ENCODE peak calls at places on chromosomes 13 and 19, in ten cellular contexts. One of them, this sample, is unnamed.

GRCh38 chr13:74217816-74218215 is 83.6 kb upstream of the KLF12 start:
- DNase-seq in fibroblast of pulmonary artery: peak; percentile 25
- DNase-seq in dorsolateral prefrontal cortex: no peak
- DNase-seq in AG10803: peak; percentile 84
- DNase-seq in GM10248: no peak
- DNase-seq in cardiac muscle cell: no peak
- DNase-seq in lower leg skin: no peak
- DNase-seq in tibial nerve: no peak
- DNase-seq in GM12878: no peak
- DNase-seq in A549: no peak
- DNase-seq in this sample: no peak

GRCh38 chr19:44141191-44142013 is at the start of gene ZNF234:
- DNase-seq in fibroblast of pulmonary artery: peak; percentile 82
- DNase-seq in dorsolateral prefrontal cortex: peak; percentile 93
- DNase-seq in AG10803: peak; percentile 81
- DNase-seq in GM10248: peak; percentile 88
- DNase-seq in cardiac muscle cell: peak; percentile 91
- DNase-seq in lower leg skin: peak; percentile 82
- DNase-seq in tibial nerve: peak; percentile 40
- DNase-seq in GM12878: peak; percentile 40
- DNase-seq in A549: peak; percentile 97
- DNase-seq in this sample: peak; percentile 81

GRCh38 chr19:11175920-11176319 is 20.3 kb upstream of the SPC24 start:
- DNase-seq in fibroblast of pulmonary artery: no peak
- DNase-seq in dorsolateral prefrontal cortex: no peak
- DNase-seq in AG10803: no peak
- DNase-seq in GM10248: no peak
- DNase-seq in cardiac muscle cell: no peak
- DNase-seq in lower leg skin: no peak
- DNase-seq in tibial nerve: no peak
- DNase-seq in GM12878: no peak
- DNase-seq in A549: no peak
- DNase-seq in this sample: no peak

GRCh38 chr19:34317311-34317927 is 47.6 kb upstream of the GPI start:
- DNase-seq in fibroblast of pulmonary artery: peak; percentile 41
- DNase-seq in dorsolateral prefrontal cortex: no peak
- DNase-seq in AG10803: no peak
- DNase-seq in GM10248: no peak
- DNase-seq in cardiac muscle cell: no peak
- DNase-seq in lower leg skin: no peak
- DNase-seq in tibial nerve: no peak
- DNase-seq in GM12878: no peak
- DNase-seq in A549: no peak
- DNase-seq in this sample: no peak

GRCh38 chr13:51821666-51822065 is 17.7 kb upstream of the DHRS12 start:
- DNase-seq in fibroblast of pulmonary artery: no peak
- DNase-seq in dorsolateral prefrontal cortex: no peak
- DNase-seq in AG10803: no peak
- DNase-seq in GM10248: no peak
- DNase-seq in cardiac muscle cell: no peak
- DNase-seq in lower leg skin: no peak
- DNase-seq in tibial nerve: no peak
- DNase-seq in GM12878: no peak
- DNase-seq in A549: no peak
- DNase-seq in this sample: no peak

GRCh38 chr13:45928843-45929242 is 77.3 kb upstream of the SIAH3 start:
- DNase-seq in fibroblast of pulmonary artery: peak; percentile 14
- DNase-seq in dorsolateral prefrontal cortex: no peak
- DNase-seq in AG10803: no peak
- DNase-seq in GM10248: no peak
- DNase-seq in cardiac muscle cell: peak; percentile 63
- DNase-seq in lower leg skin: no peak
- DNase-seq in tibial nerve: no peak
- DNase-seq in GM12878: no peak
- DNase-seq in A549: no peak
- DNase-seq in this sample: no peak

GRCh38 chr13:95643814-95644598 is 500 bp downstream of the DZIP1 start:
- DNase-seq in fibroblast of pulmonary artery: peak; percentile 42
- DNase-seq in dorsolateral prefrontal cortex: peak; percentile 17
- DNase-seq in AG10803: peak; percentile 36
- DNase-seq in GM10248: peak; percentile 23
- DNase-seq in cardiac muscle cell: peak; percentile 43
- DNase-seq in lower leg skin: no peak
- DNase-seq in tibial nerve: no peak
- DNase-seq in GM12878: no peak
- DNase-seq in A549: peak; percentile 10
- DNase-seq in this sample: no peak

GRCh38 chr19:6822311-6822670 is 49.8 kb downstream of the VAV1 start:
- DNase-seq in fibroblast of pulmonary artery: no peak
- DNase-seq in dorsolateral prefrontal cortex: no peak
- DNase-seq in AG10803: no peak
- DNase-seq in GM10248: no peak
- DNase-seq in cardiac muscle cell: no peak
- DNase-seq in lower leg skin: no peak
- DNase-seq in tibial nerve: no peak
- DNase-seq in GM12878: no peak
- DNase-seq in A549: no peak
- DNase-seq in this sample: no peak

GRCh38 chr13:95133498-95133897 is 167.8 kb downstream of the ABCC4 start:
- DNase-seq in fibroblast of pulmonary artery: no peak
- DNase-seq in dorsolateral prefrontal cortex: no peak
- DNase-seq in AG10803: no peak
- DNase-seq in GM10248: no peak
- DNase-seq in cardiac muscle cell: no peak
- DNase-seq in lower leg skin: no peak
- DNase-seq in tibial nerve: no peak
- DNase-seq in GM12878: no peak
- DNase-seq in A549: no peak
- DNase-seq in this sample: no peak

GRCh38 chr13:20425819-20426219 is 99.8 kb downstream of the CRYL1 start:
- DNase-seq in fibroblast of pulmonary artery: no peak
- DNase-seq in dorsolateral prefrontal cortex: no peak
- DNase-seq in AG10803: no peak
- DNase-seq in GM10248: peak; percentile 50
- DNase-seq in cardiac muscle cell: no peak
- DNase-seq in lower leg skin: no peak
- DNase-seq in tibial nerve: no peak
- DNase-seq in GM12878: no peak
- DNase-seq in A549: no peak
- DNase-seq in this sample: no peak

GRCh38 chr13:28575200-28575599 is 80.3 kb upstream of the FLT1 start:
- DNase-seq in fibroblast of pulmonary artery: no peak
- DNase-seq in dorsolateral prefrontal cortex: no peak
- DNase-seq in AG10803: no peak
- DNase-seq in GM10248: no peak
- DNase-seq in cardiac muscle cell: no peak
- DNase-seq in lower leg skin: no peak
- DNase-seq in tibial nerve: no peak
- DNase-seq in GM12878: peak; percentile 26
- DNase-seq in A549: no peak
- DNase-seq in this sample: no peak

GRCh38 chr19:30634431-30634830 is 262.2 kb downstream of the ZNF536 start:
- DNase-seq in fibroblast of pulmonary artery: no peak
- DNase-seq in dorsolateral prefrontal cortex: no peak
- DNase-seq in AG10803: no peak
- DNase-seq in GM10248: no peak
- DNase-seq in cardiac muscle cell: no peak
- DNase-seq in lower leg skin: no peak
- DNase-seq in tibial nerve: no peak
- DNase-seq in GM12878: no peak
- DNase-seq in A549: no peak
- DNase-seq in this sample: no peak

GRCh38 chr13:66492479-66492878 is 737.7 kb downstream of the PCDH9 start:
- DNase-seq in fibroblast of pulmonary artery: no peak
- DNase-seq in dorsolateral prefrontal cortex: no peak
- DNase-seq in AG10803: no peak
- DNase-seq in GM10248: no peak
- DNase-seq in cardiac muscle cell: no peak
- DNase-seq in lower leg skin: no peak
- DNase-seq in tibial nerve: no peak
- DNase-seq in GM12878: no peak
- DNase-seq in A549: no peak
- DNase-seq in this sample: no peak
- TF ChIP-seq CTCF in fibroblast of pulmonary artery: no peak
- TF ChIP-seq CTCF in dorsolateral prefrontal cortex: no peak
- TF ChIP-seq CTCF in AG10803: no peak
- TF ChIP-seq CTCF in GM10248: no peak
- TF ChIP-seq CTCF in cardiac muscle cell: no peak
- TF ChIP-seq CTCF in lower leg skin: no peak
- TF ChIP-seq CTCF in tibial nerve: no peak
- TF ChIP-seq CTCF in GM12878: peak; percentile 6
- TF ChIP-seq CTCF in A549: peak; percentile 26
- TF ChIP-seq CTCF in this sample: no peak

GRCh38 chr13:50015263-50015662 is at the start of gene KCNRG:
- DNase-seq in fibroblast of pulmonary artery: peak; percentile 58
- DNase-seq in dorsolateral prefrontal cortex: no peak
- DNase-seq in AG10803: peak; percentile 49
- DNase-seq in GM10248: no peak
- DNase-seq in cardiac muscle cell: peak; percentile 51
- DNase-seq in lower leg skin: no peak
- DNase-seq in tibial nerve: no peak
- DNase-seq in GM12878: no peak
- DNase-seq in A549: no peak
- DNase-seq in this sample: no peak

GRCh38 chr13:50014404-50014803 is 840 bp upstream of the KCNRG start:
- DNase-seq in fibroblast of pulmonary artery: no peak
- DNase-seq in dorsolateral prefrontal cortex: no peak
- DNase-seq in AG10803: no peak
- DNase-seq in GM10248: no peak
- DNase-seq in cardiac muscle cell: no peak
- DNase-seq in lower leg skin: no peak
- DNase-seq in tibial nerve: no peak
- DNase-seq in GM12878: no peak
- DNase-seq in A549: no peak
- DNase-seq in this sample: no peak

GRCh38 chr13:50017819-50018218 is 2.6 kb downstream of the KCNRG start:
- DNase-seq in fibroblast of pulmonary artery: no peak
- DNase-seq in dorsolateral prefrontal cortex: no peak
- DNase-seq in AG10803: no peak
- DNase-seq in GM10248: no peak
- DNase-seq in cardiac muscle cell: no peak
- DNase-seq in lower leg skin: no peak
- DNase-seq in tibial nerve: no peak
- DNase-seq in GM12878: no peak
- DNase-seq in A549: no peak
- DNase-seq in this sample: no peak

GRCh38 chr13:50015750-50016149 is 506 bp downstream of the KCNRG start:
- DNase-seq in fibroblast of pulmonary artery: no peak
- DNase-seq in dorsolateral prefrontal cortex: no peak
- DNase-seq in AG10803: no peak
- DNase-seq in GM10248: no peak
- DNase-seq in cardiac muscle cell: no peak
- DNase-seq in lower leg skin: no peak
- DNase-seq in tibial nerve: no peak
- DNase-seq in GM12878: no peak
- DNase-seq in A549: no peak
- DNase-seq in this sample: no peak

DNA sequence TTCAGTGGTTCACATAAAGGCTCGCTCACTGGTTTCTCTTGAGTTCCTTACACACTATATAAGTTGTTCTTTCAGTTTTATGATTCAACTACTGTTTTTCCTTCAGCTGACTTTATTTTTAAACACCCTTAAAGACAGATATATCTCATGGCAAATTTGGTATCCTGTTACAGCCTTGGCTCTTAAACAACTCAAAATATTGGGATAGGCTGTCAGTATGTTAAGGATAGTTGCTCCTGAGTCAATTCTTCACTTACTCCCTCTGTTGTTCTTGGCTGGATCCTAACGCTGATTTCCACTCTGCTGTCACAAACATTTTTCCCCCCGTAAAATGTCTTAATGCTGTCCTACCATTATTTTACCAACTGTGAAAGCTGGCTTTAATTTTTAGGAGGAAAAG is 1.2 kb downstream of the KCNRG start:
- DNase-seq in fibroblast of pulmonary artery: peak; percentile 54
- DNase-seq in dorsolateral prefrontal cortex: no peak
- DNase-seq in AG10803: no peak
- DNase-seq in GM10248: no peak
- DNase-seq in cardiac muscle cell: peak; percentile 39
- DNase-seq in lower leg skin: no peak
- DNase-seq in tibial nerve: no peak
- DNase-seq in GM12878: no peak
- DNase-seq in A549: no peak
- DNase-seq in this sample: no peak
- TF ChIP-seq CTCF in fibroblast of pulmonary artery: no peak
- TF ChIP-seq CTCF in dorsolateral prefrontal cortex: no peak
- TF ChIP-seq CTCF in AG10803: no peak
- TF ChIP-seq CTCF in GM10248: no peak
- TF ChIP-seq CTCF in cardiac muscle cell: no peak
- TF ChIP-seq CTCF in lower leg skin: no peak
- TF ChIP-seq CTCF in tibial nerve: no peak
- TF ChIP-seq CTCF in GM12878: no peak
- TF ChIP-seq CTCF in A549: no peak
- TF ChIP-seq CTCF in this sample: no peak

GRCh38 chr13:36395280-36395679 is 37.0 kb upstream of the CCNA1 start:
- DNase-seq in fibroblast of pulmonary artery: peak; percentile 77
- DNase-seq in dorsolateral prefrontal cortex: no peak
- DNase-seq in AG10803: peak; percentile 84
- DNase-seq in GM10248: peak; percentile 17
- DNase-seq in cardiac muscle cell: peak; percentile 81
- DNase-seq in lower leg skin: no peak
- DNase-seq in tibial nerve: no peak
- DNase-seq in GM12878: no peak
- DNase-seq in A549: peak; percentile 5
- DNase-seq in this sample: no peak
- TF ChIP-seq CTCF in fibroblast of pulmonary artery: peak; percentile 65
- TF ChIP-seq CTCF in dorsolateral prefrontal cortex: peak; percentile 70
- TF ChIP-seq CTCF in AG10803: peak; percentile 77
- TF ChIP-seq CTCF in GM10248: no peak
- TF ChIP-seq CTCF in cardiac muscle cell: peak; percentile 61
- TF ChIP-seq CTCF in lower leg skin: no peak
- TF ChIP-seq CTCF in tibial nerve: peak; percentile 58
- TF ChIP-seq CTCF in GM12878: peak; percentile 13
- TF ChIP-seq CTCF in A549: peak; percentile 19
- TF ChIP-seq CTCF in this sample: peak; percentile 63

DNA sequence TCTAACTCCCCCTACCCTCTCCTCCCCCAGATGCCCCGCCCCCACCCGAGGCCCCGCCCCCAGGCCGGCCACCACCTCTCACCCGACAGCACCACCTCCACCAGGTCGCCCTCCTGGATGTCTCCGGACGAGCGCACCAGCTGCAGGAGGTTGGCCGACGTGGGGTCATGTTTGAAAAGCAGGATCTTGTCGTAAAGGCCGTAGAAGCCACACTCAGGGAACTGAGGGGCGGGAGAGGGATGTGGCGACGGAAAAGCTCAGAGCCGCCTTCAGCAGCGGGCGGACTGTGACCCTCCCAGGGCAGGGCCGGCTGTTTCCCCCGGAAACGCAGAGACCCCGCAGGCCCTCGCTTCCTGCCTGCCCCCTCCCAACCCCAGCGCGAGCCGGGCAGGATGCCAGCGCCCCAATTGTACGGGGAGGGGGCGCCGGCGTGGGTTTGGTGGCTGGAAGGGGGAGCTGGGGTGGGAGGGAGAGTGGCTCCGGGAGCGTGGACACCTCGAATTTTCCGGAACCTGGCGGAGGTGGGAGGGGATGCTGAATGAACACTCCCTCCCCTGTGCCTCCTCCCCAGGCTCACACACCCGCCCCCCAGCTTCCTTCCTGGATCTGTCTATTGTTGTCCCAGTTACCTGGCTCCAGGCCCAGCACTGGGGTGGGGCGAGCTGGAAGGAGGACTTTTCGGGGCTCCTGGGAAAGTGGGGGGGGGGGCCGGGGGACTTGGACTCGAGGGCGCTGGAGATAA is 3.0 kb downstream of the PRKD2 start:
- DNase-seq in fibroblast of pulmonary artery: peak; percentile 88
- DNase-seq in dorsolateral prefrontal cortex: peak; percentile 81
- DNase-seq in AG10803: peak; percentile 78
- DNase-seq in GM10248: peak; percentile 81
- DNase-seq in cardiac muscle cell: peak; percentile 90
- DNase-seq in lower leg skin: peak; percentile 94
- DNase-seq in tibial nerve: peak; percentile 87
- DNase-seq in GM12878: no peak
- DNase-seq in A549: peak; percentile 99
- DNase-seq in this sample: peak; percentile 93
- TF ChIP-seq CTCF in fibroblast of pulmonary artery: no peak
- TF ChIP-seq CTCF in dorsolateral prefrontal cortex: no peak
- TF ChIP-seq CTCF in AG10803: no peak
- TF ChIP-seq CTCF in GM10248: no peak
- TF ChIP-seq CTCF in cardiac muscle cell: no peak
- TF ChIP-seq CTCF in lower leg skin: no peak
- TF ChIP-seq CTCF in tibial nerve: no peak
- TF ChIP-seq CTCF in GM12878: no peak
- TF ChIP-seq CTCF in A549: no peak
- TF ChIP-seq CTCF in this sample: no peak

This sample was measured in tibial artery.